ENCODE peak calls at places on chromosomes 1 and 21, in nine cellular contexts. S, U, K, F, J, P, M, A and N are unnamed samples.

GRCh38 chr1:10693497-10694273 is 102.8 kb downstream of the CASZ1 start:
- DNase-seq in S (no peak), M (no peak), U (peak), J (no peak), A (peak), P (no peak), F (peak), K (peak), N (no peak)

GRCh38 chr1:192810253-192810880 is 1.5 kb downstream of the RGS2 start:
- DNase-seq in K (peak), P (no peak), M (no peak), F (no peak), J (peak), S (no peak), A (no peak), U (no peak), N (no peak)

GRCh38 chr1:167220537-167221125 is at the start of gene POU2F1:
- DNase-seq in U (peak), M (peak), P (peak), J (peak), F (peak), K (peak), A (peak), S (peak), N (peak)

GRCh38 chr1:8822383-8823294 is 5.2 kb upstream of the RERE start:
- DNase-seq in U (no peak), P (no peak), M (peak), F (no peak), S (peak), J (no peak), A (no peak), K (peak), N (peak)

GRCh38 chr1:225883616-225884265 is 1.6 kb upstream of the TMEM63A start:
- DNase-seq in M (no peak), K (no peak), A (no peak), J (no peak), P (no peak), F (no peak), S (no peak), U (no peak), N (no peak)

GRCh38 chr1:236027096-236027495 is 37.8 kb downstream of the NID1 start:
- DNase-seq in U (no peak), A (no peak), M (no peak), J (no peak), K (peak), S (no peak), P (no peak), F (no peak), N (no peak)

GRCh38 chr1:205998457-205999241 is 4.5 kb downstream of the RAB7B start:
- DNase-seq in P (no peak), J (no peak), A (no peak), F (no peak), M (no peak), U (no peak), S (no peak), K (no peak), N (no peak)

GRCh38 chr1:40768146-40768990 is 15.2 kb upstream of the KCNQ4 start:
- DNase-seq in A (no peak), S (no peak), M (no peak), P (no peak), J (no peak), K (no peak), U (no peak), F (no peak), N (no peak)

GRCh38 chr21:23968722-23969647 is 1638.3 kb downstream of the MRPL39 start:
- DNase-seq in F (peak), A (peak), U (peak), M (peak), S (peak), P (peak), J (no peak), K (peak), N (no peak)

GRCh38 chr1:52905376-52905698 is 16.2 kb downstream of the ECHDC2 start:
- DNase-seq in K (no peak), S (no peak), U (no peak), A (no peak), M (no peak), J (peak), P (no peak), F (no peak), N (no peak)